ENCODE peak calls at places on chromosomes 6 and 20, in six cellular contexts. I is endodermal cell, M is ovary, U is H1, L is ascending aorta, Y is GM23248. J is an unnamed sample. For H3K27me3, the result is how much of the 10 kb centered on the place peaks cover.

GRCh38 chr6:125183391-125183790 is 29.8 kb downstream of the TPD52L1 start:
- DNase-seq in I (no peak), M (no peak), U (no peak), L (no peak), Y (no peak), J (no peak)

GRCh38 chr20:60242836-60243520 is 284.8 kb downstream of the CDH26 start:
- DNase-seq in I (no peak), M (no peak), U (no peak), L (no peak), Y (peak), J (no peak)

GRCh38 chr6:43972179-43972914 is 154.9 kb downstream of the MRPL14 start:
- DNase-seq in I (peak), M (no peak), U (no peak), L (no peak), Y (peak), J (no peak)

GRCh38 chr20:43958626-43959025 is 44.0 kb downstream of the TOX2 start:
- DNase-seq in I (no peak), M (no peak), U (no peak), L (no peak), Y (no peak), J (no peak)

GRCh38 chr20:33079267-33079666 is at the start of gene BPIFB4:
- DNase-seq in I (no peak), M (no peak), U (no peak), L (no peak), Y (peak), J (no peak)

GRCh38 chr6:91626935-91627334 is 1040.1 kb upstream of the MAP3K7 start:
- DNase-seq in I (no peak), M (no peak), U (no peak), L (no peak), Y (no peak), J (no peak)

GRCh38 chr6:72212686-72213085 is 326.3 kb downstream of the RIMS1 start:
- DNase-seq in I (no peak), M (no peak), U (no peak), L (no peak), Y (no peak), J (no peak)

GRCh38 chr20:49811825-49812462 is 684 bp upstream of the SLC9A8 start:
- DNase-seq in I (peak), M (no peak), U (peak), L (no peak), Y (peak), J (no peak)

GRCh38 chr20:7094438-7094997 is 327.0 kb downstream of the BMP2 start:
- DNase-seq in I (peak), M (no peak), U (peak), L (no peak), Y (peak), J (no peak)

GRCh38 chr6:168901076-168901475 is 352.6 kb downstream of the THBS2 start:
- DNase-seq in I (no peak), M (no peak), U (no peak), L (no peak), Y (peak), J (no peak)

GRCh38 chr6:95279641-95280040 is 297.7 kb upstream of the MANEA start:
- DNase-seq in I (no peak), M (no peak), U (no peak), L (no peak), Y (no peak), J (no peak)

GRCh38 chr20:51029963-51030930 is 7.3 kb upstream of the KCNG1 start:
- DNase-seq in I (no peak), M (no peak), U (no peak), L (no peak), Y (peak), J (no peak)

GRCh38 chr6:47854996-47855395 is 73.2 kb downstream of the OPN5 start:
- DNase-seq in I (no peak), M (no peak), U (no peak), L (no peak), Y (no peak), J (no peak)

GRCh38 chr6:80021131-80021530 is 16.7 kb downstream of the TTK start:
- DNase-seq in I (no peak), M (no peak), U (no peak), L (no peak), Y (no peak), J (no peak)

GRCh38 chr6:46444772-46445454 is 46.3 kb downstream of the RCAN2 start:
- DNase-seq in I (no peak), M (no peak), U (no peak), L (no peak), Y (no peak), J (no peak)

GRCh38 chr6:121686611-121687023 is 251.2 kb downstream of the GJA1 start:
- DNase-seq in I (peak), M (peak), U (peak), L (no peak), Y (peak), J (no peak)

GRCh38 chr20:49343246-49343645 is 65.4 kb upstream of the ZNFX1 start:
- DNase-seq in I (peak), M (no peak), U (no peak), L (no peak), Y (no peak), J (no peak)

GRCh38 chr6:150046943-150047342 is 21.6 kb upstream of the RAET1L start:
- DNase-seq in I (no peak), M (no peak), U (no peak), L (no peak), Y (no peak), J (no peak)

GRCh38 chr6:39062014-39062740 is 13.6 kb downstream of the GLP1R start:
- DNase-seq in I (no peak), M (no peak), U (no peak), L (no peak), Y (no peak), J (no peak)

GRCh38 chr6:128209771-128210170 is 308.9 kb upstream of the THEMIS start:
- DNase-seq in I (no peak), M (no peak), U (no peak), L (no peak), Y (peak), J (no peak)

GRCh38 chr6:626236-626635 is 30.7 kb downstream of the HUS1B start:
- DNase-seq in I (no peak), M (no peak), U (no peak), L (no peak), Y (no peak), J (no peak)

GRCh38 chr20:19024296-19025035 is 188.0 kb upstream of the SLC24A3 start:
- DNase-seq in I (peak), M (no peak), U (peak), L (no peak), Y (no peak), J (no peak)

GRCh38 chr6:48074368-48074767 is 36.6 kb downstream of the PTCHD4 start:
- DNase-seq in I (peak), M (no peak), U (no peak), L (no peak), Y (peak), J (no peak)

GRCh38 chr20:57919059-57919458 is 209.2 kb upstream of the PMEPA1 start:
- DNase-seq in I (no peak), M (no peak), U (no peak), L (no peak), Y (no peak), J (no peak)

GRCh38 chr6:29791162-29791561 is 36.5 kb upstream of the HLA-G start:
- DNase-seq in I (no peak), M (no peak), U (no peak), L (no peak), Y (peak), J (no peak)
- H3K4me3 ChIP-seq in I (no peak), M (no peak), U (no peak), L (no peak), Y (no peak), J (no peak)

GRCh38 chr20:2801459-2801728 is 967 bp upstream of the CPXM1 start:
- DNase-seq in I (no peak), M (no peak), U (no peak), L (no peak), Y (no peak), J (no peak)
- H3K27me3 ChIP-seq in I (half or more), M (under half), U (under half), L (under half), Y (half or more), J (under half)

GRCh38 chr6:105985816-105986632 is 100.1 kb upstream of the PRDM1 start:
- DNase-seq in I (peak), M (peak), U (peak), L (no peak), Y (no peak), J (no peak)
- H3K4me3 ChIP-seq in I (peak), M (no peak), U (peak), L (peak), Y (no peak), J (peak)

GRCh38 chr6:36976509-36976908 is 9.5 kb downstream of the MTCH1 start:
- DNase-seq in I (no peak), M (no peak), U (no peak), L (no peak), Y (no peak), J (no peak)
- H3K27me3 ChIP-seq in I (under half), M (under half), U (under half), L (under half), Y (under half), J (under half)

GRCh38 chr6:7391244-7391643 is 1.6 kb downstream of the RIOK1 start:
- DNase-seq in I (no peak), M (no peak), U (no peak), L (no peak), Y (peak), J (no peak)
- H3K4me3 ChIP-seq in I (peak), M (no peak), U (no peak), L (no peak), Y (peak), J (no peak)

GRCh38 chr6:137519629-137520176 is 25.5 kb upstream of the OLIG3 start:
- DNase-seq in I (peak), M (no peak), U (no peak), L (no peak), Y (no peak), J (no peak)
- H3K27me3 ChIP-seq in I (under half), M (under half), U (under half), L (under half), Y (under half), J (under half)

GRCh38 chr6:16331328-16332174 is 93.2 kb downstream of the GMPR start:
- DNase-seq in I (peak), M (peak), U (peak), L (peak), Y (peak), J (no peak)
- H3K4me3 ChIP-seq in I (peak), M (no peak), U (peak), L (no peak), Y (peak), J (peak)

GRCh38 chr6:166301611-166302529 is 6.3 kb downstream of the PRR18 start:
- DNase-seq in I (no peak), M (no peak), U (no peak), L (no peak), Y (no peak), J (no peak)

GRCh38 chr6:166296035-166296883 is 11.9 kb downstream of the PRR18 start:
- DNase-seq in I (no peak), M (no peak), U (no peak), L (no peak), Y (no peak), J (no peak)

GRCh38 chr6:166297606-166298005 is 10.6 kb downstream of the PRR18 start:
- DNase-seq in I (no peak), M (no peak), U (no peak), L (no peak), Y (no peak), J (no peak)

GRCh38 chr6:166304106-166304505 is 4.1 kb downstream of the PRR18 start:
- DNase-seq in I (no peak), M (no peak), U (no peak), L (no peak), Y (no peak), J (no peak)

DNA sequence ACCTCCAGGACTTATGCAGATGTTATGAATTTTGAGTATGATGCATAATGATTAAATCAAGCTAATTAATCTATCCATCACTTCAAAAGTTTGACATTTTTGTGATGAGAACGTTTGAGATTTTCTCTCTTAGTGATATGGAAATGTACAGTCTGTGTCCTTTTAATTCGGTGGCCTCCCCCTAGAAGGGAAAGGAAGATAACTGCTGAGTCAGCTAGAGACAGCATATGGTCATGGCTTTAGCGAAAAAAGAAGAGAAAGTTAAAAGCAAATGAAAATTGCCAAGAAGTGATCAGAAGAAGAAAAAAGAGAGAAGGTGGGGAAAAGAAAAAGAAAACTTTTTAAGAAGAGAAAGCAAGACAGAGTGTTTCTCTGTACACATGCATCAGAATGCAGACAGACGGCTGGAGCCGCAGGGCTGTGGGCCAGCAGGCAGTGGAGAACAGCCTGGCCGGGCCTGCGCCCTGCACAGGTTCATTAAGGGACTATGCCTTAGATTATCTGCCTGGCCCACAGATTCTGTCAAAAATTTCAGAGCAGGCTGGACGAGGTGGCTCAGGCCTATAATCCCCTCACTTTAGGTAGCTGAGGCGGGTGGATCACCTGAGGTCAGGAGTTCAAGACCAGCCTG is 7.7 kb downstream of the PRR18 start:
- DNase-seq in I (no peak), M (no peak), U (no peak), L (no peak), Y (no peak), J (no peak)
- H3K27me3 ChIP-seq in I (under half), M (under half), U (under half), L (under half), Y (under half), J (under half)

GRCh38 chr6:159097256-159097655 is 52.5 kb upstream of the TAGAP start:
- DNase-seq in I (peak), M (no peak), U (no peak), L (no peak), Y (no peak), J (no peak)

GRCh38 chr6:159099311-159099710 is 54.5 kb upstream of the TAGAP start:
- DNase-seq in I (peak), M (no peak), U (no peak), L (no peak), Y (no peak), J (no peak)

GRCh38 chr6:159100011-159100788 is 55.4 kb upstream of the TAGAP start:
- DNase-seq in I (peak), M (no peak), U (no peak), L (no peak), Y (peak), J (no peak)

GRCh38 chr6:159100789-159101182 is 56.0 kb upstream of the TAGAP start:
- DNase-seq in I (peak), M (no peak), U (no peak), L (no peak), Y (no peak), J (no peak)

DNA sequence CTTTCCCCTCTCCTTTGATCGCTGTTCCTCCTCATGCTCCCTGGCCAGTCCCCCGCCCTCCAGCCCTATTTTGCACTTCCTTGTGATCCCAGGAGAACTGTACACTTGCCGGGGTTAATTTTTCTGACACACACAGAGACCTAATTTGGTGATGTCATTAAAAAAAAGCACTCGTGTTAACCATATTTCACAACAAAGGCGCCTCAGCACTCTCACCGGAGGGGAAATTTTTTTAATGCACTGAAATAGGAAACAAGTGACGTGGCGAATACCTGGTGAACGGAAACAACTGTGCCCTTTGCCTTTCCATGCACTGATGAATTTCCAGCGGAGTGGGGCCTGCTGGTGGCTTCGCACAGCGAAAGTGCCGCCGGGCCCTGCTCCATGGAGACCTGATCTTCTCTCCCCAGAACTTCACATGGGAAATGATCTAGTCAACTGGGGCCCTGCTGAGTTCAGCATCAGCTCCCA is 53.9 kb upstream of the TAGAP start:
- DNase-seq in I (peak), M (no peak), U (no peak), L (no peak), Y (no peak), J (no peak)
- H3K4me3 ChIP-seq in I (no peak), M (no peak), U (no peak), L (no peak), Y (no peak), J (no peak)

J was measured in thoracic aorta.